ENCODE peak calls at places on chromosomes 2 and 18, in ten cellular contexts. O, Z, P, M, B, H, U, T, R and K are unnamed samples.

GRCh38 chr2:117536139-117536538 is 278.4 kb upstream of the DDX18 start:
- DNase-seq in U (no peak), M (peak), R (no peak), H (no peak), O (no peak), P (no peak), T (peak), B (no peak), Z (no peak), K (no peak)

GRCh38 chr2:20187331-20187730 is 37.6 kb downstream of the SDC1 start:
- DNase-seq in U (no peak), M (no peak), Z (no peak), B (no peak), T (no peak), R (no peak), O (no peak), P (no peak), H (peak), K (no peak)

GRCh38 chr2:46657042-46657504 is 177.7 kb downstream of the TMEM247 start:
- DNase-seq in M (peak), U (no peak), Z (no peak), R (peak), P (peak), B (no peak), H (no peak), O (no peak), T (peak), K (peak)

GRCh38 chr18:3603460-3604259 is 153.7 kb downstream of the TGIF1 start:
- DNase-seq in O (peak), M (no peak), T (peak), R (peak), H (no peak), U (no peak), Z (no peak), B (no peak), P (peak), K (peak)

GRCh38 chr2:106562826-106563594 is 75.8 kb downstream of the CD8B2 start:
- DNase-seq in U (no peak), H (no peak), Z (no peak), P (no peak), O (no peak), R (no peak), T (no peak), M (no peak), B (no peak), K (no peak)

GRCh38 chr18:55265916-55266488 is 306.7 kb upstream of the CCDC68 start:
- DNase-seq in M (no peak), U (no peak), B (no peak), T (no peak), R (no peak), P (no peak), O (no peak), H (no peak), Z (no peak), K (peak)

GRCh38 chr2:96772903-96773675 is 12.4 kb downstream of the CNNM4 start:
- DNase-seq in M (no peak), R (no peak), P (no peak), Z (no peak), T (no peak), H (no peak), O (no peak), U (no peak), B (peak), K (no peak)

GRCh38 chr18:37364237-37364636 is 201.4 kb downstream of the CELF4 start:
- DNase-seq in R (peak), U (no peak), Z (no peak), O (no peak), H (no peak), T (no peak), B (peak), M (peak), P (no peak), K (no peak)

GRCh38 chr2:102241616-102242260 is 54.9 kb downstream of the IL1RL2 start:
- DNase-seq in M (no peak), U (no peak), R (no peak), Z (no peak), O (no peak), B (no peak), H (no peak), T (no peak), P (no peak), K (no peak)

GRCh38 chr2:170122883-170123547 is 54.9 kb upstream of the MYO3B start:
- DNase-seq in O (no peak), Z (no peak), H (no peak), U (no peak), T (no peak), B (no peak), R (no peak), M (no peak), P (peak), K (no peak)

GRCh38 chr18:7946724-7947377 is 379.7 kb downstream of the PTPRM start:
- DNase-seq in T (no peak), B (no peak), H (peak), U (no peak), P (peak), O (no peak), R (no peak), M (peak), Z (no peak), K (peak)

GRCh38 chr2:232410238-232410900 is 3.7 kb downstream of the ALPG start:
- DNase-seq in U (no peak), T (no peak), H (no peak), Z (no peak), R (no peak), B (no peak), M (no peak), O (no peak), P (no peak), K (no peak)

GRCh38 chr2:88614497-88615157 is 12.6 kb downstream of the EIF2AK3 start:
- DNase-seq in B (no peak), R (no peak), M (no peak), T (no peak), O (no peak), P (no peak), H (no peak), U (no peak), Z (no peak), K (no peak)

GRCh38 chr2:77578354-77578753 is 56.2 kb upstream of the LRRTM4 start:
- DNase-seq in U (no peak), H (no peak), R (no peak), P (no peak), O (no peak), T (no peak), M (no peak), B (no peak), Z (no peak), K (no peak)

GRCh38 chr18:58396966-58397365 is 231.9 kb downstream of the ALPK2 start:
- DNase-seq in H (no peak), U (no peak), R (no peak), Z (no peak), T (no peak), P (no peak), O (no peak), B (no peak), M (no peak), K (no peak)

GRCh38 chr2:164430166-164430783 is 191.0 kb downstream of the GRB14 start:
- DNase-seq in B (peak), O (no peak), R (no peak), Z (no peak), M (peak), P (peak), H (no peak), T (peak), U (no peak), K (no peak)

GRCh38 chr2:240920783-240921231 is 14.7 kb downstream of the CROCC2 start:
- DNase-seq in R (peak), O (peak), H (peak), P (no peak), T (no peak), U (no peak), M (no peak), B (no peak), Z (peak), K (no peak)

GRCh38 chr2:16169381-16169960 is 229.1 kb downstream of the MYCN start:
- DNase-seq in H (no peak), T (no peak), Z (no peak), B (no peak), O (no peak), M (no peak), R (no peak), U (no peak), P (no peak), K (no peak)
- H3K4me3 ChIP-seq in H (no peak), T (no peak), Z (no peak), B (no peak), O (no peak), M (no peak), R (no peak), U (no peak), P (no peak), K (no peak)

DNA sequence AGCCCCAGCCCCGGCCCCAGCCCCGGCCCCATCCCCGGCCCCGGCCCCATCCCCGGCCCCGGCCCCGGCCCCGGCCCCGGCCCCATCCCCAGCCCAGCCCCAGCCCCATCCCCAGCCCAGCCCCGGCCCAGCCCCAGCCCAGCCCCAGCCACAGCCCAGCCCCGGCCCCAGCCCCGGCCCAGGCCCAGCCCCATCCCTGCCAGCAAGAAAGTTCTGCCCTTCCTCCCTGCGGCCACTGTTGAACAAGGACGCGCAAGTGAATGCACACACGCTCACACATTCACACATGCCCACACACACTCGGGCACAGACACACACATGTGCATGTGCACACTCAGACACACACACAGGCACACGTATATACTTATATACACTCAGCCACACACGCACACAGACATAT is 287.0 kb downstream of the NDUFA10 start:
- DNase-seq in P (no peak), O (no peak), Z (no peak), M (no peak), B (no peak), H (peak), U (no peak), T (no peak), R (no peak), K (no peak)
- H3K4me3 ChIP-seq in P (no peak), O (no peak), Z (no peak), M (no peak), B (no peak), H (no peak), U (no peak), T (peak), R (no peak), K (no peak)

GRCh38 chr2:26692814-26693286 is 328 bp downstream of the KCNK3 start:
- DNase-seq in P (no peak), O (no peak), H (no peak), B (no peak), U (no peak), R (no peak), M (peak), Z (no peak), T (no peak), K (no peak)
- H3K4me3 ChIP-seq in P (no peak), O (peak), H (no peak), B (peak), U (no peak), R (peak), M (peak), Z (peak), T (peak), K (peak)

GRCh38 chr18:32318581-32318980 is 128.7 kb downstream of the MEP1B start:
- DNase-seq in M (no peak), B (no peak), P (no peak), Z (no peak), U (no peak), H (no peak), R (no peak), T (no peak), O (no peak), K (no peak)

GRCh38 chr18:32321826-32322225 is 132.0 kb downstream of the MEP1B start:
- DNase-seq in P (no peak), T (no peak), H (no peak), Z (no peak), M (no peak), B (no peak), O (no peak), U (no peak), R (no peak), K (no peak)

GRCh38 chr18:32315881-32316280 is 126.0 kb downstream of the MEP1B start:
- DNase-seq in Z (no peak), M (no peak), R (no peak), U (no peak), P (no peak), T (no peak), O (no peak), H (no peak), B (no peak), K (no peak)

GRCh38 chr18:32319084-32319483 is 129.2 kb downstream of the MEP1B start:
- DNase-seq in R (no peak), M (no peak), Z (no peak), P (no peak), O (no peak), T (no peak), H (no peak), B (no peak), U (no peak), K (no peak)

GRCh38 chr18:32317651-32318050 is 127.8 kb downstream of the MEP1B start:
- DNase-seq in O (no peak), Z (no peak), H (no peak), R (no peak), T (no peak), M (no peak), B (no peak), P (no peak), U (no peak), K (no peak)
- H3K4me3 ChIP-seq in O (no peak), Z (no peak), H (no peak), R (no peak), T (no peak), M (no peak), B (no peak), P (no peak), U (no peak), K (no peak)

GRCh38 chr2:85579266-85579935 is 2.0 kb downstream of the VAMP8 start:
- DNase-seq in R (peak), M (no peak), H (peak), B (no peak), P (no peak), T (no peak), O (no peak), U (no peak), Z (no peak), K (no peak)

GRCh38 chr2:85582467-85582866 is 1.8 kb upstream of the VAMP5 start:
- DNase-seq in U (no peak), R (no peak), Z (no peak), H (no peak), O (no peak), B (no peak), P (no peak), M (no peak), T (no peak), K (no peak)

GRCh38 chr2:85578243-85579180 is 1.1 kb downstream of the VAMP8 start:
- DNase-seq in P (no peak), M (no peak), T (no peak), B (peak), U (no peak), Z (no peak), R (peak), O (peak), H (peak), K (no peak)

GRCh38 chr2:85577386-85578242 is at the start of gene VAMP8:
- DNase-seq in Z (no peak), M (no peak), P (peak), O (peak), H (peak), R (peak), T (peak), B (no peak), U (peak), K (no peak)

GRCh38 chr2:85580206-85580605 is 2.8 kb downstream of the VAMP8 start:
- DNase-seq in B (no peak), R (no peak), M (no peak), Z (no peak), U (no peak), H (peak), P (no peak), T (no peak), O (peak), K (no peak)
- H3K4me3 ChIP-seq in B (no peak), R (no peak), M (no peak), Z (no peak), U (no peak), H (no peak), P (no peak), T (no peak), O (no peak), K (no peak)